ENCODE peak calls at places on chromosomes 16 and 17, in six cellular contexts. G, D, A, P, I and W are unnamed samples.

GRCh38 chr17:81346090-81346907 is 49.0 kb upstream of the BAHCC1 start:
- DNase-seq in I (peak), D (peak), G (peak), P (peak), A (peak), W (peak)

GRCh38 chr17:58250344-58251011 is 12.1 kb downstream of the LPO start:
- DNase-seq in A (no peak), P (no peak), I (no peak), G (no peak), D (no peak), W (no peak)

GRCh38 chr17:80850109-80850508 is 141.5 kb upstream of the CHMP6 start:
- DNase-seq in A (no peak), P (no peak), I (no peak), D (no peak), G (no peak), W (no peak)

GRCh38 chr16:49337814-49338350 is 35.7 kb upstream of the C16orf78 start:
- DNase-seq in G (no peak), P (no peak), I (no peak), D (no peak), A (no peak), W (no peak)

GRCh38 chr17:13920413-13920812 is 148.9 kb upstream of the COX10 start:
- DNase-seq in P (no peak), D (no peak), I (no peak), G (no peak), A (no peak), W (no peak)

GRCh38 chr17:53191878-53192277 is 630.8 kb upstream of the KIF2B start:
- DNase-seq in A (no peak), D (no peak), P (no peak), I (no peak), G (no peak), W (no peak)

GRCh38 chr16:75566889-75567255 is 693 bp downstream of the GABARAPL2 start:
- DNase-seq in P (peak), I (peak), D (no peak), G (no peak), A (no peak), W (no peak)

GRCh38 chr17:67374329-67375053 is 2.6 kb upstream of the PITPNC1 start:
- DNase-seq in D (peak), I (peak), G (peak), A (peak), P (peak), W (peak)

GRCh38 chr17:45019177-45019711 is 32.2 kb downstream of the DCAKD start:
- DNase-seq in P (peak), D (no peak), A (no peak), I (peak), G (peak), W (peak)

GRCh38 chr16:2206780-2207433 is 1.7 kb downstream of the MLST8 start:
- DNase-seq in I (no peak), A (no peak), D (no peak), G (no peak), P (peak), W (no peak)

GRCh38 chr17:58330544-58330996 is 2.0 kb upstream of the TSPOAP1 start:
- DNase-seq in D (no peak), P (no peak), I (no peak), A (no peak), G (no peak), W (no peak)

GRCh38 chr17:50501906-50502642 is 6.2 kb upstream of the MYCBPAP start:
- DNase-seq in I (no peak), P (no peak), A (no peak), G (no peak), D (no peak), W (no peak)

GRCh38 chr16:64657316-64658011 is 464.4 kb downstream of the CDH11 start:
- DNase-seq in P (peak), I (no peak), A (no peak), D (peak), G (no peak), W (no peak)

GRCh38 chr16:55711959-55712876 is 56.4 kb downstream of the SLC6A2 start:
- DNase-seq in P (peak), I (peak), D (peak), G (peak), A (peak), W (no peak)

GRCh38 chr17:17664073-17664470 is 17.2 kb upstream of the RAI1 start:
- DNase-seq in I (peak), D (no peak), G (no peak), A (no peak), P (no peak), W (no peak)

DNA sequence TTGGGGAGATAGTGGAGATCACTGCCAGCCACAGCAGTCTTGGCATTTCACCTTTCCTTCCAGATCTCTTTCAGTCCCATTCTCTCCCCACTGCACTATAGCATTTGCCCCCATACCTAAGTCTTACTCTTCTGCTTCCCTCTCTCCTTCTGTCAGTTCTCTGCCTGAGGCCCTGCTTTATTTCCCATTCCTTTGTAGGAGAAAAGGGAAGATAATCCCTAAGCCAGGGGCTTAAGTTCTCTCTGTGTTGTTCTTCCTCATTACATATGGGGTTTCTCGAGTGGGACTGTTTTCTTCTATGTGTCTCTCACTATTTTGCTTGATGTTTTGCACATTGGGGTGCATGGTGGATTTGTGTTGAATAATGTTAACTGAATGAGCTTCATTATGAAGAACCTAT is 6.4 kb downstream of the KDM6B start:
- DNase-seq in A (no peak), G (no peak), P (no peak), I (no peak), D (no peak), W (no peak)
- H3K4me3 ChIP-seq in A (no peak), G (no peak), P (no peak), I (peak), D (no peak), W (no peak)

DNA sequence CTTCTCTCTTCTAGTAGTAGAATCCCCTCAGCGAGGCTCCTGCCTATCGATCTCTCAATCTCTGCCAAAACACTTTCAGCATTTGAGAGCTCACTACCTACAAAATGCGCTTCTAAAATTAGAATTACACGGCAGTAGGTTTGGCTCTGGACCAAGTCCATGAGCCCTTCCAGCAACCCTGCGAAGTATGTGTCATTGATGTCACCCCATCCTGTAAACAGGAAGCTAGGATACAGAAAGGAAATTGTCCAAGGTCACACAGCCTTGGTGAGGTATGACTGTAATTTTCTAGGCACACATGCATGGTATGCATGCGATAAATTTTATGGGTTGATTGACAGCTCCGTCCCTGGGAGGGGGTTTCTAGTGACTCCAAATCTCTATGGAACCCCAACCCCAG is 330.3 kb upstream of the CDH5 start:
- DNase-seq in I (peak), P (no peak), D (no peak), A (no peak), G (no peak), W (peak)
- H3K4me3 ChIP-seq in I (no peak), P (no peak), D (no peak), A (no peak), G (no peak), W (no peak)

GRCh38 chr16:4323845-4324478 is 8.1 kb downstream of the GLIS2 start:
- DNase-seq in G (no peak), P (peak), D (no peak), I (peak), A (peak), W (peak)

GRCh38 chr16:4323071-4323844 is 7.4 kb downstream of the GLIS2 start:
- DNase-seq in A (no peak), G (peak), P (no peak), I (peak), D (no peak), W (no peak)

GRCh38 chr16:4327386-4327781 is 11.5 kb downstream of the GLIS2 start:
- DNase-seq in G (no peak), D (no peak), A (no peak), I (no peak), P (no peak), W (no peak)

GRCh38 chr16:4324479-4324868 is 8.6 kb downstream of the GLIS2 start:
- DNase-seq in G (no peak), A (no peak), I (no peak), P (no peak), D (no peak), W (no peak)

GRCh38 chr16:4324871-4325740 is 9.2 kb downstream of the GLIS2 start:
- DNase-seq in P (no peak), A (no peak), G (no peak), D (no peak), I (peak), W (no peak)
- H3K4me3 ChIP-seq in P (no peak), A (no peak), G (no peak), D (no peak), I (no peak), W (no peak)

DNA sequence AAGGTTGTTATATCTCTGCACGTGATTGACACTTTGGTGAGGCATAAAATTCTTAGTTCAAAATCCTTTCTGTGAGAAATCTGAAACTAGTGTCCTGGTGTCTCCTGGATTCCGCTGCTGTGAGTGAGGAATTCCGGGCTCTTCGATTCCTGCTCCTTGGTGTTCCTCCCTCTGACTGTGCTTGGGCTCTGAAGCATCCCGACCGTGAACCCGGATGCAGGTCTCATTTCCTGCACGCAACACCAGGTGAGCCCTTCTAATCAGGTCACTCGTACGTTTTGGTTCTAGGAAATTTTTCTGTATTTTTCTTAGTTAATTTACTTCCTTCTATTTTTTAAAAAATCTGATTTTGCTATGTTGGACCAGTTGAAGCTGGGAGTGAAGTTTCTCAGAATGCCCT is 101.1 kb upstream of the METRNL start:
- DNase-seq in P (no peak), A (no peak), I (no peak), D (no peak), G (no peak), W (no peak)
- H3K4me3 ChIP-seq in P (no peak), A (no peak), I (no peak), D (no peak), G (no peak), W (no peak)